ENCODE peak calls at places on chromosomes 16 and 17, in ten cellular contexts. U, E, Z, J, W, V, M, X, T and P are unnamed samples.

GRCh38 chr17:37797206-37797605 is 52.3 kb upstream of the HNF1B start:
- DNase-seq in U (no peak), E (no peak), Z (no peak), J (no peak), W (no peak), V (no peak), M (no peak), X (no peak), T (no peak), P (no peak)

GRCh38 chr17:70168979-70169706 is at the start of gene KCNJ2:
- DNase-seq in U (no peak), E (peak), Z (peak), J (peak), W (peak), V (peak), M (peak), X (no peak), T (peak), P (peak)

GRCh38 chr17:21113106-21113690 is 13.6 kb upstream of the DHRS7B start:
- DNase-seq in U (no peak), E (no peak), Z (no peak), J (no peak), W (no peak), V (no peak), M (no peak), X (no peak), T (no peak), P (no peak)

GRCh38 chr17:45016823-45017222 is 34.6 kb downstream of the DCAKD start:
- DNase-seq in U (no peak), E (no peak), Z (no peak), J (peak), W (no peak), V (no peak), M (no peak), X (no peak), T (no peak), P (no peak)

GRCh38 chr17:82059272-82060000 is 6.2 kb downstream of the DUS1L start:
- DNase-seq in U (no peak), E (no peak), Z (no peak), J (no peak), W (no peak), V (no peak), M (no peak), X (no peak), T (no peak), P (no peak)

GRCh38 chr17:30092886-30093285 is 23.7 kb upstream of the NSRP1 start:
- DNase-seq in U (no peak), E (no peak), Z (no peak), J (no peak), W (no peak), V (no peak), M (no peak), X (no peak), T (no peak), P (no peak)

GRCh38 chr17:59254742-59255141 is 34.4 kb downstream of the GDPD1 start:
- DNase-seq in U (no peak), E (no peak), Z (no peak), J (peak), W (no peak), V (no peak), M (no peak), X (peak), T (no peak), P (no peak)

GRCh38 chr17:56891751-56892150 is 22.1 kb downstream of the TRIM25 start:
- DNase-seq in U (no peak), E (peak), Z (no peak), J (no peak), W (peak), V (peak), M (peak), X (no peak), T (peak), P (no peak)

GRCh38 chr16:70740919-70741778 is 55.3 kb upstream of the MTSS2 start:
- DNase-seq in U (no peak), E (peak), Z (no peak), J (no peak), W (peak), V (no peak), M (no peak), X (no peak), T (no peak), P (no peak)

GRCh38 chr17:75691371-75692290 is 24.5 kb downstream of the SAP30BP start:
- DNase-seq in U (no peak), E (peak), Z (no peak), J (peak), W (peak), V (no peak), M (no peak), X (no peak), T (peak), P (no peak)

GRCh38 chr17:31174215-31174614 is 79.4 kb downstream of the NF1 start:
- DNase-seq in U (no peak), E (no peak), Z (no peak), J (no peak), W (no peak), V (no peak), M (no peak), X (no peak), T (no peak), P (no peak)

GRCh38 chr16:56190903-56191806 is at the start of gene GNAO1:
- DNase-seq in U (peak), E (peak), Z (peak), J (peak), W (peak), V (peak), M (peak), X (peak), T (peak), P (peak)

GRCh38 chr17:63474914-63475460 is 1.9 kb upstream of the ACE start:
- DNase-seq in U (no peak), E (no peak), Z (no peak), J (no peak), W (no peak), V (no peak), M (no peak), X (no peak), T (no peak), P (no peak)

GRCh38 chr17:67360880-67361279 is 5.5 kb downstream of the PSMD12 start:
- DNase-seq in U (no peak), E (no peak), Z (no peak), J (peak), W (no peak), V (no peak), M (no peak), X (no peak), T (no peak), P (no peak)

GRCh38 chr17:40519089-40519775 is 17.8 kb upstream of the TNS4 start:
- DNase-seq in U (no peak), E (no peak), Z (no peak), J (no peak), W (no peak), V (no peak), M (no peak), X (no peak), T (no peak), P (no peak)

GRCh38 chr16:84041881-84042280 is 714 bp downstream of the SLC38A8 start:
- DNase-seq in U (no peak), E (no peak), Z (no peak), J (no peak), W (no peak), V (no peak), M (no peak), X (no peak), T (no peak), P (no peak)

GRCh38 chr16:77117687-77118086 is 73.3 kb upstream of the MON1B start:
- DNase-seq in U (no peak), E (no peak), Z (no peak), J (peak), W (no peak), V (no peak), M (no peak), X (no peak), T (no peak), P (no peak)

GRCh38 chr16:48918520-48919258 is 308.7 kb upstream of the N4BP1 start:
- DNase-seq in U (no peak), E (no peak), Z (no peak), J (peak), W (no peak), V (no peak), M (no peak), X (no peak), T (no peak), P (no peak)

GRCh38 chr17:60832206-60832605 is 154.6 kb downstream of the BCAS3 start:
- DNase-seq in U (no peak), E (no peak), Z (no peak), J (no peak), W (no peak), V (no peak), M (no peak), X (no peak), T (no peak), P (no peak)

GRCh38 chr16:14071576-14072271 is 605 bp downstream of the MRTFB start:
- DNase-seq in U (no peak), E (no peak), Z (no peak), J (no peak), W (peak), V (peak), M (no peak), X (no peak), T (no peak), P (peak)

GRCh38 chr17:73797594-73798110 is 153.4 kb upstream of the SDK2 start:
- DNase-seq in U (no peak), E (no peak), Z (no peak), J (no peak), W (no peak), V (no peak), M (no peak), X (no peak), T (no peak), P (no peak)

GRCh38 chr17:7356072-7356549 is 1.2 kb downstream of the TMEM95 start:
- DNase-seq in U (peak), E (peak), Z (peak), J (peak), W (peak), V (peak), M (peak), X (peak), T (peak), P (peak)

GRCh38 chr17:14204084-14204483 is 32.6 kb downstream of the CDRT15 start:
- DNase-seq in U (no peak), E (no peak), Z (no peak), J (no peak), W (no peak), V (no peak), M (no peak), X (no peak), T (no peak), P (no peak)

GRCh38 chr16:85202631-85203461 is 90.6 kb upstream of the CIBAR2 start:
- DNase-seq in U (no peak), E (no peak), Z (peak), J (no peak), W (peak), V (peak), M (no peak), X (no peak), T (no peak), P (peak)

GRCh38 chr17:73705594-73705993 is 61.3 kb upstream of the SDK2 start:
- DNase-seq in U (no peak), E (no peak), Z (no peak), J (peak), W (peak), V (no peak), M (no peak), X (no peak), T (no peak), P (no peak)

GRCh38 chr16:71626018-71626857 is at the start of gene MARVELD3:
- DNase-seq in U (peak), E (peak), Z (no peak), J (peak), W (no peak), V (peak), M (peak), X (peak), T (no peak), P (no peak)

GRCh38 chr17:18224053-18224427 is 1.4 kb upstream of the LLGL1 start:
- DNase-seq in U (no peak), E (no peak), Z (peak), J (no peak), W (no peak), V (no peak), M (no peak), X (no peak), T (no peak), P (no peak)

GRCh38 chr16:10741844-10742243 is 1.8 kb upstream of the NUBP1 start:
- DNase-seq in U (no peak), E (no peak), Z (no peak), J (no peak), W (no peak), V (no peak), M (no peak), X (no peak), T (no peak), P (no peak)

GRCh38 chr16:86085161-86085611 is 186.2 kb downstream of the IRF8 start:
- DNase-seq in U (no peak), E (no peak), Z (no peak), J (no peak), W (no peak), V (no peak), M (no peak), X (no peak), T (no peak), P (no peak)

GRCh38 chr17:44599298-44600175 is 42.3 kb downstream of the FZD2 start:
- DNase-seq in U (peak), E (no peak), Z (no peak), J (peak), W (peak), V (peak), M (no peak), X (peak), T (no peak), P (peak)

GRCh38 chr16:58503166-58503862 is 3.4 kb downstream of the NDRG4 start:
- DNase-seq in U (no peak), E (no peak), Z (no peak), J (no peak), W (no peak), V (no peak), M (no peak), X (no peak), T (no peak), P (no peak)

GRCh38 chr17:56939869-56940484 is 20.9 kb downstream of the COIL start:
- DNase-seq in U (peak), E (no peak), Z (no peak), J (peak), W (peak), V (no peak), M (no peak), X (peak), T (peak), P (peak)